ENCODE peak calls at places on chromosomes 5 and 9, in ten cellular contexts. V, J, I, P, H, A, C, K, M and L are unnamed samples.

GRCh38 chr5:33476992-33477391 is 36.2 kb downstream of the TARS1 start:
- DNase-seq in V (no peak), J (no peak), I (no peak), P (no peak), H (no peak), A (no peak), C (no peak), K (no peak), M (no peak), L (no peak)

GRCh38 chr9:100595391-100596199 is 17.7 kb downstream of the CAVIN4 start:
- DNase-seq in V (peak; percentile 53), J (peak; percentile 71), I (peak; percentile 25), P (peak; percentile 55), H (peak; percentile 49), A (peak; percentile 51), C (no peak), K (peak; percentile 70), M (no peak), L (peak; percentile 56)

GRCh38 chr9:8188720-8189407 is 389.3 kb upstream of the DMAC1 start:
- DNase-seq in V (no peak), J (no peak), I (peak; percentile 46), P (no peak), H (no peak), A (no peak), C (no peak), K (no peak), M (no peak), L (peak; percentile 51)

GRCh38 chr9:96651626-96652025 is 3.5 kb downstream of the PRXL2C start:
- DNase-seq in V (no peak), J (no peak), I (no peak), P (no peak), H (no peak), A (no peak), C (no peak), K (no peak), M (no peak), L (peak; percentile 46)

GRCh38 chr9:94692601-94693000 is 33.9 kb upstream of the AOPEP start:
- DNase-seq in V (no peak), J (no peak), I (peak; percentile 74), P (no peak), H (no peak), A (no peak), C (no peak), K (peak; percentile 37), M (no peak), L (peak; percentile 44)

GRCh38 chr5:143063175-143063970 is 293.2 kb downstream of the ARHGAP26 start:
- DNase-seq in V (no peak), J (no peak), I (no peak), P (peak; percentile 35), H (peak; percentile 24), A (peak; percentile 57), C (peak; percentile 74), K (no peak), M (no peak), L (no peak)

GRCh38 chr5:172145870-172146747 is 41.9 kb downstream of the STK10 start:
- DNase-seq in V (no peak), J (no peak), I (no peak), P (peak; percentile 74), H (no peak), A (no peak), C (no peak), K (no peak), M (no peak), L (no peak)

GRCh38 chr9:114958021-114958846 is 27.8 kb upstream of the TNFSF8 start:
- DNase-seq in V (no peak), J (no peak), I (no peak), P (peak; percentile 20), H (no peak), A (no peak), C (peak; percentile 72), K (no peak), M (no peak), L (no peak)

GRCh38 chr9:33714989-33715388 is 80.4 kb upstream of the PRSS3 start:
- DNase-seq in V (no peak), J (no peak), I (no peak), P (no peak), H (no peak), A (no peak), C (no peak), K (no peak), M (no peak), L (peak; percentile 64)